ENCODE peak calls at places on chromosomes 6 and 20, in seven cellular contexts. X, R, J, O, I, L and S are unnamed samples.

GRCh38 chr6:53614676-53615075 is 50.9 kb downstream of the KLHL31 start:
- DNase-seq in X (no peak), R (no peak), J (no peak), O (peak; percentile 23), I (no peak), L (no peak), S (no peak)

GRCh38 chr20:868279-868678 is 34.8 kb downstream of the FAM110A start:
- DNase-seq in X (no peak), R (no peak), J (no peak), O (no peak), I (no peak), L (no peak), S (no peak)

GRCh38 chr20:1130058-1130694 is 11.8 kb downstream of the PSMF1 start:
- DNase-seq in X (no peak), R (no peak), J (no peak), O (no peak), I (no peak), L (no peak), S (no peak)

GRCh38 chr6:132135409-132135808 is 184.2 kb upstream of the CCN2 start:
- DNase-seq in X (no peak), R (no peak), J (no peak), O (no peak), I (no peak), L (no peak), S (no peak)

GRCh38 chr6:140572867-140573266 is 1198.4 kb upstream of the CITED2 start:
- DNase-seq in X (no peak), R (no peak), J (no peak), O (no peak), I (no peak), L (no peak), S (no peak)

GRCh38 chr20:17648782-17649730 is 33.0 kb downstream of the RRBP1 start:
- DNase-seq in X (no peak), R (peak; percentile 13), J (peak; percentile 76), O (peak; percentile 78), I (peak; percentile 82), L (no peak), S (no peak)

GRCh38 chr6:98116513-98116912 is 717.9 kb upstream of the POU3F2 start:
- DNase-seq in X (no peak), R (no peak), J (no peak), O (no peak), I (no peak), L (no peak), S (no peak)

GRCh38 chr6:9335470-9335869 is 900.1 kb upstream of the SLC35B3 start:
- DNase-seq in X (no peak), R (no peak), J (no peak), O (no peak), I (no peak), L (no peak), S (no peak)

GRCh38 chr20:10653593-10654288 is 20.1 kb downstream of the JAG1 start:
- DNase-seq in X (no peak), R (no peak), J (no peak), O (peak; percentile 51), I (no peak), L (peak; percentile 67), S (no peak)

GRCh38 chr6:34152806-34153565 is 7.1 kb upstream of the GRM4 start:
- DNase-seq in X (no peak), R (no peak), J (no peak), O (no peak), I (peak; percentile 37), L (no peak), S (no peak)

GRCh38 chr6:5718231-5718947 is 288.3 kb downstream of the NRN1 start:
- DNase-seq in X (no peak), R (no peak), J (no peak), O (no peak), I (no peak), L (no peak), S (no peak)

GRCh38 chr20:4949833-4950178 is 51.5 kb downstream of the SLC23A2 start:
- DNase-seq in X (peak; percentile 27), R (peak; percentile 8), J (no peak), O (no peak), I (no peak), L (no peak), S (no peak)

GRCh38 chr6:134938896-134939295 is 11.0 kb downstream of the ALDH8A1 start:
- DNase-seq in X (peak; percentile 31), R (no peak), J (no peak), O (no peak), I (no peak), L (no peak), S (no peak)

GRCh38 chr6:10528170-10528981 is 7.2 kb downstream of the GCNT2 start:
- DNase-seq in X (no peak), R (no peak), J (peak; percentile 74), O (peak; percentile 74), I (no peak), L (no peak), S (no peak)

GRCh38 chr20:32098786-32099185 is 10.7 kb upstream of the TM9SF4 start:
- DNase-seq in X (no peak), R (no peak), J (no peak), O (no peak), I (no peak), L (no peak), S (no peak)

GRCh38 chr6:80282913-80283554 is 176.6 kb downstream of the BCKDHB start:
- DNase-seq in X (no peak), R (no peak), J (no peak), O (no peak), I (no peak), L (no peak), S (no peak)

GRCh38 chr6:112690497-112691202 is 343.5 kb downstream of the RFPL4B start:
- DNase-seq in X (no peak), R (no peak), J (no peak), O (no peak), I (no peak), L (no peak), S (no peak)

GRCh38 chr20:38804682-38805501 is 605 bp upstream of the PPP1R16B start:
- DNase-seq in X (peak; percentile 44), R (peak; percentile 28), J (peak; percentile 43), O (peak; percentile 38), I (peak; percentile 91), L (peak; percentile 30), S (no peak)

GRCh38 chr6:130794010-130794675 is 33.1 kb upstream of the SMLR1 start:
- DNase-seq in X (no peak), R (no peak), J (no peak), O (no peak), I (no peak), L (no peak), S (no peak)

GRCh38 chr6:158819213-158819976 is at the start of gene EZR:
- DNase-seq in X (peak; percentile 82), R (peak; percentile 96), J (peak; percentile 86), O (peak; percentile 90), I (peak; percentile 96), L (peak; percentile 85), S (peak; percentile 73)

GRCh38 chr20:56181593-56181992 is 66.9 kb upstream of the MC3R start:
- DNase-seq in X (no peak), R (no peak), J (no peak), O (no peak), I (no peak), L (no peak), S (no peak)

DNA sequence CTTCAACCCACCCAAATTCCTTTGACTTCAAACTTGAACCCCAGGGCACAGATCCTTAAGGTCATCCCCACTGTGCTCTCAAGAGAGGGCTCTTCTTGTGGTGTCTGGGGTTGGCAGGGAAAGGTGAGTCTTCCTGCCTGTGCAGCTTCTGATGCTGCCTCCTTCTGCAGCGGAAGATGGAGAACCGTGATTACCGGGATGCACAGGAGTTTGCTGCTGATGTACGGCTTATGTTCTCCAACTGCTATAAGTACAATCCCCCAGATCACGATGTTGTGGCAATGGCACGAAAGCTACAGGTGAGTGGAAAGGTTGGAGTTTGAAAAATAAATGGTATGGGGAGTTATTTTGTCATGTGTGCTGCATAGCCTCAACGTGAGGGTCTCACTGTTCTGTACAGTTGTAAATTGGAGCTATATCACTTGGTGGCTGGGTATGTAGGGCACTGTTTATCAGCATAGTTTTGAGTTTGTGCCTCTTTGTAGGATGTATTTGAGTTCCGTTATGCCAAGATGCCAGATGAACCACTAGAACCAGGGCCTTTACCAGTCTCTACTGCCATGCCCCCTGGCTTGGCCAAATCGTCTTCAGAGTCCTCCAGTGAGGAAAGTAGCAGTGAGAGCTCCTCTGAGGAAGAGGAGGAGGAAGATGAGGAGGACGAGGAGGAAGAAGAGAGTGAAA is 9.0 kb downstream of the BRD2 start:
- DNase-seq in X (no peak), R (no peak), J (no peak), O (no peak), I (no peak), L (no peak), S (no peak)
- TF ChIP-seq POLR2A in X (no peak), R (no peak), J (no peak), O (no peak), I (no peak), L (no peak), S (no peak)

DNA sequence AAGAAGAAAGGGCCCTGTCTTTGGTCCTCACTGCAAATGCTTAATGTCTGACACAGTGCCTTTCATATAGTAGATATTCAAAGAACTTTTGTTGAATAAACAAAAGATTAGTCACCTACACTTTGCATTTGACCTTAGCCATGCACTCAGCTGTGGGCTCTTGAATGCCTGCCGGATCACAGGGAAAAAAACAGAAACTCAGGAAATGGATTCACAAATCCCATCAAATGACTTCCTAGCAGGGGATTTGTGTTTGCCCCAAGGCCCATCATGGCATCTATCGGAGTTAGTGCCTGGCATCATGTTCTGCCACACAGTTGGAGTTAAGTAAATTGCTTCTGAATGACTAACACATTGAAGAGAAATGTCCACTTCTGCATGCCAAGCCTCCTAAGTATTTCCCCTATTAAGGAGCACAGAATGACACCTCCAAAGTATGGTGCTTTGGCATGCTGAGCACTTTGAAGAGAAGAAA is 72.3 kb upstream of the DST start:
- DNase-seq in X (no peak), R (no peak), J (no peak), O (peak; percentile 31), I (no peak), L (no peak), S (peak; percentile 96)
- TF ChIP-seq POLR2A in X (no peak), R (no peak), J (no peak), O (no peak), I (no peak), L (no peak), S (no peak)

GRCh38 chr20:45826381-45827019 is 612 bp downstream of the TNNC2 start:
- DNase-seq in X (no peak), R (peak; percentile 67), J (no peak), O (peak; percentile 53), I (no peak), L (no peak), S (no peak)
- TF ChIP-seq POLR2A in X (no peak), R (no peak), J (no peak), O (no peak), I (no peak), L (no peak), S (no peak)

DNA sequence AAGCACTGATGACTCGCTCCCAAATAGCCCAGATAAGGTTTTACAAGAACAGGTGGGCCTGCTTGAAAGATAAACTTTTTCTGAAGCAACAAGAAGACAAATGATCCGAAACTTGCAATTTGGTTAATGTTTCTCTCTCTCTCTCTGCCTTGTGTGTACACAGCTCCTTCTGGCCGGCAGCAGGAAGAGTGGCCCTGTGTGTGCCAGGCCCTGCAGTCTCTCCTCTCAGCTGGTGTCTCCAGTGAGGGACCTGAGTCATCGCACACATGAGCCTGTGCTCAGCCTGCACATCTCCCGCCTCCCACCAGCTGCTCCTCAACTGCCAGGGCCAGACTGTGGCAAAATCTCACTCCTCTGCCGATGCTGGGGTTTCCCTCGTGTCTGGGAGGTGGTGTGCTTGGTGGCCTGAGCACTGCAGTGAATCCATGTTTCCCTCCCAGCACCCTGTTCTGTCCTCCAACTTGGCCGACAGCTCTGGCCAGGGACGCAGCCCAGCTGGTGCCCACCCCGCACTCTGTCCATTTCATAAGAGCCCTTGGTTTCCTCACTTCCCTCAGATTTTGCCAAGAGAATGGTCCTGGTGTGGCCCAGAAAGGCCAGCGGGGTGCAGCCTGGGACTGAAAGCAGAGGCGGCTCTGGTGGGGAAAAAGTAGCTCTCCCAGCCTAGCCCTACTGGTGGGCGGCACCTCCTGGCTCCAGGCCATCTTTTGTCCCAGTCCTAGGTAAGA is 49.4 kb downstream of the ERMARD start:
- DNase-seq in X (no peak), R (no peak), J (peak; percentile 47), O (peak; percentile 48), I (peak; percentile 38), L (no peak), S (peak; percentile 13)
- TF ChIP-seq POLR2A in X (no peak), R (no peak), J (no peak), O (no peak), I (no peak), L (no peak), S (no peak)